ENCODE peak calls at places on chromosomes 13 and 19, in eight cellular contexts. W is nephron progenitor cell, V is GM23338, X is tibial artery, A is foreskin fibroblast, E is body of pancreas, K is heart left ventricle, P is upper lobe of right lung. I is an unnamed sample.

GRCh38 chr19:47687906-47688305 is 25.3 kb upstream of the EHD2 start:
- DNase-seq in V (no peak), A (no peak), W (no peak), P (no peak), E (no peak), X (no peak), K (no peak), I (no peak)

GRCh38 chr19:18152444-18152816 is 533 bp upstream of the PIK3R2 start:
- DNase-seq in P (peak), E (peak), K (peak), W (peak), X (peak), A (peak), V (peak), I (peak)

GRCh38 chr13:94558721-94559120 is 37.2 kb downstream of the TGDS start:
- DNase-seq in V (peak), W (no peak), X (no peak), E (no peak), P (no peak), A (no peak), K (no peak), I (no peak)

GRCh38 chr13:112346173-112346898 is 29.8 kb upstream of the SPACA7 start:
- DNase-seq in W (peak), P (no peak), V (peak), K (no peak), E (no peak), A (no peak), X (peak), I (peak)

GRCh38 chr13:33657274-33657673 is 160.7 kb upstream of the RFC3 start:
- DNase-seq in W (no peak), E (no peak), V (no peak), X (no peak), P (no peak), K (no peak), A (no peak), I (no peak)

GRCh38 chr19:50329146-50329925 is at the start of gene KCNC3:
- DNase-seq in K (peak), V (peak), X (peak), P (peak), A (peak), E (peak), W (peak), I (peak)

GRCh38 chr13:36088001-36088400 is 43.2 kb downstream of the DCLK1 start:
- DNase-seq in K (no peak), E (no peak), X (no peak), A (no peak), V (no peak), P (no peak), W (no peak), I (no peak)

GRCh38 chr19:30151081-30151480 is 209.0 kb downstream of the URI1 start:
- DNase-seq in X (no peak), V (no peak), A (no peak), P (no peak), K (no peak), E (no peak), W (no peak), I (no peak)

GRCh38 chr19:3970808-3971598 is at the start of gene DAPK3:
- DNase-seq in K (peak), V (peak), X (peak), W (peak), P (peak), E (peak), A (peak), I (peak)

GRCh38 chr13:28657784-28658538 is 969 bp upstream of the POMP start:
- DNase-seq in V (no peak), E (no peak), A (no peak), X (no peak), W (no peak), K (no peak), P (no peak), I (no peak)

GRCh38 chr19:36254848-36255247 is 39.9 kb downstream of the ZNF146 start:
- DNase-seq in V (no peak), X (no peak), A (no peak), K (no peak), E (no peak), P (no peak), W (no peak), I (no peak)

GRCh38 chr13:60590775-60591174 is 193.8 kb downstream of the TDRD3 start:
- DNase-seq in A (no peak), P (no peak), W (no peak), V (no peak), E (no peak), X (no peak), K (no peak), I (no peak)

GRCh38 chr19:17244618-17245534 is 843 bp downstream of the NR2F6 start:
- DNase-seq in X (no peak), A (no peak), E (peak), P (peak), V (peak), K (peak), W (no peak), I (no peak)

GRCh38 chr19:53942001-53942786 is 20.5 kb upstream of the CACNG8 start:
- DNase-seq in P (peak), E (no peak), W (peak), V (peak), A (peak), K (no peak), X (no peak), I (peak)

GRCh38 chr19:8085606-8086464 is 33.3 kb downstream of the CCL25 start:
- DNase-seq in A (no peak), W (peak), E (no peak), V (no peak), P (no peak), K (no peak), X (no peak), I (peak)

GRCh38 chr13:54029226-54029625 is 1000.6 kb downstream of the OLFM4 start:
- DNase-seq in X (no peak), P (no peak), W (no peak), V (peak), E (no peak), K (no peak), A (no peak), I (no peak)

GRCh38 chr13:36872621-36873020 is 47.4 kb downstream of the SMAD9 start:
- DNase-seq in P (no peak), E (no peak), A (no peak), K (no peak), W (peak), V (peak), X (no peak), I (no peak)

GRCh38 chr13:42377640-42378382 is 105.9 kb downstream of the AKAP11 start:
- DNase-seq in W (no peak), P (no peak), E (no peak), K (no peak), X (no peak), A (no peak), V (no peak), I (no peak)

GRCh38 chr19:51124216-51124615 is 490 bp upstream of the SIGLEC9 start:
- DNase-seq in X (no peak), W (no peak), K (no peak), A (no peak), P (peak), V (no peak), E (no peak), I (no peak)

GRCh38 chr19:47176627-47177090 is 46.0 kb downstream of the SAE1 start:
- DNase-seq in X (no peak), P (no peak), V (no peak), W (no peak), K (no peak), E (no peak), A (peak), I (no peak)

GRCh38 chr13:107157272-107157671 is 589.3 kb upstream of the ARGLU1 start:
- DNase-seq in W (no peak), E (no peak), V (no peak), K (no peak), X (no peak), P (no peak), A (no peak), I (no peak)

GRCh38 chr13:35144496-35144895 is 202.4 kb downstream of the NBEA start:
- DNase-seq in E (no peak), K (no peak), V (no peak), P (no peak), X (no peak), W (no peak), A (peak), I (no peak)

GRCh38 chr13:18952225-18953016 is 229.2 kb downstream of the TUBA3C start:
- DNase-seq in K (peak), V (no peak), E (no peak), W (no peak), P (peak), A (no peak), X (no peak), I (no peak)

GRCh38 chr13:99941086-99941485 is 30.5 kb downstream of the ZIC5 start:
- DNase-seq in P (no peak), X (peak), K (no peak), V (no peak), W (no peak), E (no peak), A (no peak), I (no peak)

GRCh38 chr19:53424968-53425597 is 6.7 kb upstream of the ZNF761 start:
- DNase-seq in K (peak), A (peak), E (peak), P (peak), V (peak), W (peak), X (peak), I (peak)

GRCh38 chr19:37511186-37511585 is 4.4 kb downstream of the ZNF793 start:
- DNase-seq in A (no peak), K (no peak), X (no peak), E (no peak), V (no peak), P (no peak), W (no peak), I (no peak)

GRCh38 chr13:40986328-40986856 is 32.7 kb downstream of the ELF1 start:
- DNase-seq in P (no peak), W (no peak), X (no peak), K (no peak), V (no peak), A (no peak), E (peak), I (no peak)

GRCh38 chr19:36009220-36009619 is 607 bp upstream of the SYNE4 start:
- DNase-seq in V (peak), X (peak), W (peak), E (peak), A (peak), P (peak), K (peak), I (peak)

GRCh38 chr13:24076124-24076523 is 84.4 kb upstream of the SPATA13 start:
- DNase-seq in E (peak), A (no peak), W (no peak), X (no peak), V (no peak), P (no peak), K (no peak), I (no peak)

GRCh38 chr13:113991191-113991669 is 17.4 kb upstream of the C13orf46 start:
- DNase-seq in V (no peak), W (no peak), X (peak), A (no peak), P (peak), K (peak), E (no peak), I (no peak)

DNA sequence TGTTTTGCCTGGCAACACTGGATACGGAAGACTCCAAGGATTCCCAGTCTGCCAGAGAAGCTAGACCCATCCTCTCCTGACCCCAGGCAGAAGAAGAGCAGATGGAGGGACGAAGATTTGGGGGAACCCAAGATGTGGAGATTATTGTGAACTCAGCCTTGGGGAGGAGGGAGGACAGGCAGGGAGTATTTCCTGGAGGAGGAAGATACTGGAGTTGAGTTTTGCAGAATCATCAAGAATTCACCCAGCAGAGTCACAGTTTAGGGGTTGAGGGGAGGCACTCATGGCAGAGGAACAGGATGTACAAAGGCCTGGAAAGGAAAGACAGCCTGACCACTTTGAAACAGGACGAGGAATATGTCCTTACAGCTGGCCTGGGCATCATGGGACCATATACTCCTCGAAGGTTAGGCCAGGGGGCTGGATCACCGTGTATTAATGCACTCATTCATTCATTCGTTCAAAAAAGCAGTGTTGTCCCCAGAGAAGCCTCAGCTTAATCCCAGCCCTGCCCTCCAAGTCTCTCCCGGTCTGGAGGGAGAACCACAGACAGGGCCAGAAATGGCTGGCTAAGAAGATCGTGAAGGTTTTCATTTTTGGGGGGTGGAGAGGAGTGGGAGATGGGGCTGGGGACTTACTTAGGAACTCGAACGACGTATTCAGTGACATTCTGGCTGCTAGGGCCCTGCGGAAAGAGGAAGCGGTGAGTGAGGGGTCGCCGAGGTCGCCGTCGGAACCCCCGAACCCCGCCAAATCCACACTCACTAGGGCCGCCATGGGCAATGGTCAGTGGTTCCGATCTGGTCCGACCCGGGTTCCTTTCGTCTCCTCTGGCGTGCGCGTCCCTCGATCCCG is 518 bp downstream of the GTF2F1 start:
- DNase-seq in A (no peak), P (no peak), E (no peak), W (no peak), K (no peak), X (no peak), V (peak), I (no peak)
- TF ChIP-seq CTCF in A (no peak), P (no peak), E (no peak), W (no peak), K (no peak), X (no peak), V (no peak), I (no peak)

GRCh38 chr13:45276887-45277286 is 64.1 kb downstream of the TPT1 start:
- DNase-seq in A (no peak), X (no peak), W (no peak), V (no peak), K (no peak), E (no peak), P (no peak), I (no peak)

GRCh38 chr13:45278096-45278645 is 62.8 kb downstream of the TPT1 start:
- DNase-seq in W (no peak), K (no peak), V (no peak), X (no peak), E (no peak), A (no peak), P (no peak), I (no peak)

GRCh38 chr13:45282994-45283393 is 58.0 kb downstream of the TPT1 start:
- DNase-seq in P (no peak), W (no peak), X (no peak), V (no peak), A (no peak), K (no peak), E (no peak), I (no peak)

GRCh38 chr13:45280751-45281634 is 60.0 kb downstream of the TPT1 start:
- DNase-seq in X (peak), W (peak), K (peak), E (peak), P (peak), V (peak), A (peak), I (peak)
- TF ChIP-seq CTCF in X (peak), W (peak), K (peak), E (peak), P (peak), V (peak), A (peak), I (peak)

GRCh38 chr13:98181106-98181815 is 4.2 kb upstream of the RNF113B start:
- DNase-seq in E (no peak), A (no peak), V (no peak), X (no peak), K (no peak), W (no peak), P (no peak), I (no peak)
- TF ChIP-seq CTCF in E (no peak), A (no peak), V (no peak), X (no peak), K (no peak), W (no peak), P (no peak), I (no peak)

GRCh38 chr19:15114153-15114540 is 6.9 kb downstream of the SYDE1 start:
- DNase-seq in K (no peak), V (no peak), E (no peak), P (no peak), A (peak), W (no peak), X (peak), I (no peak)

GRCh38 chr19:15111758-15112157 is 4.6 kb downstream of the SYDE1 start:
- DNase-seq in V (no peak), X (no peak), P (no peak), E (no peak), A (no peak), W (no peak), K (no peak), I (no peak)

GRCh38 chr19:15110418-15110815 is 3.2 kb downstream of the SYDE1 start:
- DNase-seq in E (no peak), V (no peak), P (no peak), K (no peak), W (no peak), X (no peak), A (no peak), I (no peak)

GRCh38 chr19:15113245-15114152 is 6.3 kb downstream of the SYDE1 start:
- DNase-seq in X (no peak), V (peak), K (peak), W (no peak), E (no peak), A (no peak), P (no peak), I (no peak)

GRCh38 chr19:15112385-15112784 is 5.2 kb downstream of the SYDE1 start:
- DNase-seq in P (no peak), V (peak), E (no peak), A (no peak), W (no peak), K (no peak), X (no peak), I (no peak)
- TF ChIP-seq CTCF in P (no peak), V (peak), E (no peak), A (peak), W (no peak), K (no peak), X (no peak), I (peak)

GRCh38 chr13:20188649-20189553 is 3.8 kb downstream of the GJB2 start:
- DNase-seq in X (no peak), A (no peak), E (peak), K (no peak), W (no peak), P (peak), V (peak), I (no peak)
- TF ChIP-seq CTCF in X (no peak), A (no peak), E (no peak), K (no peak), W (peak), P (no peak), V (peak), I (peak)

DNA sequence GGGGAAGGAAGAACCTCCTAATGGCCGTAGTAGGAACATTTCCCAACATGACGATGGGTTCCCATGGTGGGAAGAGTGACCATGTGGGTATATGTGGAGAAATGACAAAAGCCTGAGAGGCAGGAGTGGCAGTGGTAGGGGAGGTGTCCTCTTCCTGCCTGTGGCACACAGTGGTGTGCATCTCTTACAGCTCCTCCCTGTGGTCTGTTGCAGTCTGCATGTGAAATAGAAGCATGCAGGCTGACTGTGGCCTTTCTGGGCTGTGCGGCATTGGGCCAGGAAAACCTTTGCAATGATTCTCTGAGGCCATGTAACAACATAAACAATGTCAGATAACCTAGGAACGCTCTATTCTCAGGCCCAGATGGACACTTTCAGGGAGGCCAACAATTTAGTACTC is 84.0 kb downstream of the LACC1 start:
- DNase-seq in W (no peak), K (no peak), P (no peak), V (peak), X (no peak), A (no peak), E (no peak), I (no peak)
- TF ChIP-seq CTCF in W (no peak), K (no peak), P (no peak), V (peak), X (no peak), A (no peak), E (no peak), I (no peak)

DNA sequence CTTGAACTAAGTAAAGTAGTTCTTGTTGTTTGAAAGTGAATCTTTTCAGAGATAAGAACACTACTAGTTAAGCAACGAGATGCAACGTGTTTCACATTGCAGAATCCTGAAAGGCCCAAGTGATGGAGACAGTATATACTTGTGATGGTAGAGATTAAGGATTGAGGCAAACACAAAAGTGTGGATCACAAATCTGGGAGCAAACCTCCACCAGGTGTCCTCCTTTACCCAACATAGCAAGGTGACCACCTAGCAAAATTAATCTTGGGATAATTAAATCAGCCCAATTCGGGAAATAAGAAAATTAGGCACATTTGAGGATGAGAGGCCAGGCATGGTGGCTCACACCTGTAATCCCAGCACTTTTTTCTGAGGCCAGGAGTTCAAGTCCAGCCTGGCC is 563.9 kb downstream of the DACH1 start:
- DNase-seq in V (peak), P (no peak), W (no peak), E (no peak), X (no peak), K (no peak), A (no peak), I (no peak)
- TF ChIP-seq CTCF in V (peak), P (no peak), W (no peak), E (peak), X (no peak), K (peak), A (no peak), I (peak)

I was measured in neural crest cell.